ENCODE peak calls at places on chromosomes 7 and 10, in eight cellular contexts. L is substantia nigra; N is neuronal stem cell; C is stimulated activated CD4-positive, alpha-beta T cell treated with anti-CD3 and anti-CD28 coated beads, Interleukin-2, amount 100 ng/mL, for 48 hours; P is left cardiac atrium; U is NCI-H446; J is T-cell; D is kidney tubule cell. V is an unnamed sample.

GRCh38 chr10:100146398-100146797 is 39.4 kb downstream of the ERLIN1 start:
- DNase-seq in C (no peak), L (no peak), J (no peak), P (no peak), U (no peak), D (no peak), N (no peak), V (no peak)

GRCh38 chr7:5143935-5144903 is 45.8 kb upstream of the WIPI2 start:
- DNase-seq in U (no peak), P (peak; percentile 30), L (no peak), J (peak; percentile 69), D (no peak), N (no peak), C (peak; percentile 32), V (no peak)

GRCh38 chr10:17001961-17002749 is 127.5 kb downstream of the CUBN start:
- DNase-seq in D (no peak), C (peak; percentile 41), U (no peak), L (no peak), N (no peak), J (no peak), P (peak; percentile 41), V (no peak)

GRCh38 chr7:88072036-88072714 is 138.1 kb downstream of the ADAM22 start:
- DNase-seq in J (no peak), N (no peak), L (no peak), U (no peak), P (no peak), D (no peak), C (no peak), V (no peak)

GRCh38 chr10:43778571-43778970 is 129.9 kb upstream of the ZNF32 start:
- DNase-seq in L (no peak), D (no peak), N (no peak), J (no peak), U (no peak), P (no peak), C (no peak), V (no peak)

GRCh38 chr7:157136372-157136771 is 2.4 kb upstream of the UBE3C start:
- DNase-seq in C (no peak), L (no peak), N (no peak), U (no peak), J (no peak), P (no peak), D (peak; percentile 73), V (peak; percentile 57)

GRCh38 chr10:31926765-31927596 is 1.6 kb downstream of the ARHGAP12 start:
- DNase-seq in P (no peak), N (no peak), C (no peak), J (no peak), U (no peak), D (peak; percentile 17), L (no peak), V (no peak)

GRCh38 chr10:120172371-120172770 is 279.8 kb downstream of the SEC23IP start:
- DNase-seq in D (peak; percentile 37), N (no peak), C (no peak), P (no peak), U (no peak), J (no peak), L (no peak), V (peak; percentile 31)

GRCh38 chr7:45182856-45183710 is 25.5 kb downstream of the RAMP3 start:
- DNase-seq in P (no peak), U (no peak), J (no peak), C (no peak), D (no peak), N (no peak), L (no peak), V (no peak)

GRCh38 chr7:26673858-26674257 is 190.5 kb downstream of the SKAP2 start:
- DNase-seq in J (no peak), N (no peak), L (no peak), C (no peak), P (no peak), D (no peak), U (no peak), V (no peak)

GRCh38 chr10:121241337-121241736 is 356.9 kb downstream of the FGFR2 start:
- DNase-seq in N (no peak), P (no peak), U (no peak), L (no peak), D (no peak), C (no peak), J (no peak), V (no peak)

GRCh38 chr10:58757352-58758071 is 244.8 kb downstream of the BICC1 start:
- DNase-seq in P (no peak), N (no peak), C (no peak), U (no peak), L (no peak), J (no peak), D (no peak), V (no peak)

GRCh38 chr7:24877790-24878311 is 102.1 kb downstream of the OSBPL3 start:
- DNase-seq in P (no peak), U (no peak), J (no peak), L (no peak), N (no peak), D (peak; percentile 11), C (no peak), V (no peak)

GRCh38 chr10:35340975-35341374 is 4.7 kb downstream of the CCNY start:
- DNase-seq in J (no peak), P (peak; percentile 66), U (no peak), D (peak; percentile 31), C (no peak), N (no peak), L (no peak), V (no peak)

GRCh38 chr10:13483951-13484350 is 44.9 kb downstream of the BEND7 start:
- DNase-seq in D (peak; percentile 62), J (peak; percentile 12), U (no peak), C (no peak), L (no peak), P (no peak), N (no peak), V (no peak)

GRCh38 chr10:116809528-116810500 is 39.5 kb upstream of the ENO4 start:
- DNase-seq in J (no peak), N (no peak), C (no peak), U (no peak), D (peak; percentile 40), L (no peak), P (no peak), V (no peak)

GRCh38 chr7:113367187-113367586 is 248.8 kb upstream of the SMIM30 start:
- DNase-seq in D (no peak), L (no peak), N (no peak), P (no peak), U (peak; percentile 28), C (no peak), J (no peak), V (no peak)

GRCh38 chr7:1160665-1161010 is 642 bp upstream of the ZFAND2A start:
- DNase-seq in J (no peak), N (no peak), D (peak; percentile 30), P (no peak), C (no peak), L (no peak), U (no peak), V (peak; percentile 26)

GRCh38 chr10:117661316-117661715 is 118.8 kb downstream of the EMX2 start:
- DNase-seq in P (no peak), L (no peak), U (no peak), J (no peak), C (no peak), D (no peak), N (no peak), V (no peak)

GRCh38 chr7:137539111-137539715 is 195.7 kb upstream of the PTN start:
- DNase-seq in N (no peak), U (no peak), C (no peak), P (no peak), L (no peak), J (no peak), D (peak; percentile 38), V (peak; percentile 27)

GRCh38 chr7:71636329-71636728 is 504.4 kb downstream of the GALNT17 start:
- DNase-seq in L (peak; percentile 3), D (peak; percentile 42), N (no peak), J (no peak), U (no peak), P (no peak), C (no peak), V (no peak)

GRCh38 chr10:3853547-3853989 is 68.6 kb upstream of the KLF6 start:
- DNase-seq in L (no peak), U (no peak), N (no peak), C (no peak), P (no peak), J (no peak), D (peak; percentile 83), V (peak; percentile 48)

GRCh38 chr7:32019008-32019578 is 51.1 kb downstream of the PDE1C start:
- DNase-seq in C (no peak), N (no peak), L (no peak), D (peak; percentile 53), J (no peak), P (no peak), U (no peak), V (peak; percentile 34)

GRCh38 chr10:94358480-94358879 is 4.3 kb downstream of the NOC3L start:
- DNase-seq in D (peak; percentile 90), C (no peak), L (no peak), J (no peak), P (no peak), U (no peak), N (no peak), V (peak; percentile 92)

GRCh38 chr10:33421789-33422188 is 87.3 kb upstream of the NRP1 start:
- DNase-seq in C (no peak), N (no peak), U (no peak), L (no peak), P (peak; percentile 44), D (peak; percentile 90), J (no peak), V (peak; percentile 92)

GRCh38 chr10:29522038-29522855 is 112.5 kb downstream of the SVIL start:
- DNase-seq in J (no peak), C (no peak), U (no peak), L (no peak), D (peak; percentile 71), P (no peak), N (no peak), V (peak; percentile 61)

GRCh38 chr7:93092757-93093370 is 24.9 kb downstream of the SAMD9 start:
- DNase-seq in D (peak; percentile 50), C (no peak), N (no peak), L (no peak), U (no peak), J (no peak), P (no peak), V (peak; percentile 43)

GRCh38 chr7:651032-651728 is 75.3 kb upstream of the DNAAF5 start:
- DNase-seq in C (no peak), D (no peak), L (no peak), J (no peak), N (no peak), U (no peak), P (no peak), V (no peak)

GRCh38 chr7:607938-608337 is 88.3 kb upstream of the PDGFA start:
- DNase-seq in U (no peak), C (no peak), L (no peak), J (no peak), D (no peak), P (no peak), N (no peak), V (no peak)

GRCh38 chr10:118812393-118812740 is 57.6 kb upstream of the CACUL1 start:
- DNase-seq in J (no peak), D (no peak), U (no peak), P (no peak), N (no peak), L (no peak), C (no peak), V (no peak)

GRCh38 chr7:147569514-147569913 is 1021.1 kb upstream of the C7orf33 start:
- DNase-seq in N (no peak), L (no peak), U (no peak), P (no peak), C (no peak), J (no peak), D (peak; percentile 74), V (no peak)

GRCh38 chr10:43610636-43611035 is 4.4 kb downstream of the ZNF485 start:
- DNase-seq in N (no peak), L (no peak), D (peak; percentile 60), U (no peak), P (no peak), C (no peak), J (no peak), V (no peak)

GRCh38 chr10:14975672-14976273 is 16.6 kb downstream of the MEIG1 start:
- DNase-seq in N (no peak), D (no peak), U (no peak), J (no peak), L (no peak), C (no peak), P (no peak), V (no peak)

GRCh38 chr7:22576941-22577927 is 77.2 kb upstream of the STEAP1B start:
- DNase-seq in C (no peak), J (no peak), U (no peak), P (peak; percentile 53), L (no peak), D (peak; percentile 98), N (no peak), V (peak; percentile 97)